ENCODE peak calls at places on chromosomes 4 and X, in five cellular contexts. One of them, this sample, is unnamed.

GRCh38 chr4:892780-893179 is 39.3 kb downstream of the GAK start:
- DNase-seq in fibroblast of the aortic adventitia: no peak
- DNase-seq in HFF-Myc: no peak
- DNase-seq in cardiac fibroblast: no peak
- DNase-seq in AG04450: no peak
- DNase-seq in this sample: no peak

GRCh38 chr4:26522478-26522877 is 32.2 kb upstream of the CCKAR start:
- DNase-seq in fibroblast of the aortic adventitia: peak; percentile 73
- DNase-seq in HFF-Myc: no peak
- DNase-seq in cardiac fibroblast: peak; percentile 2
- DNase-seq in AG04450: peak; percentile 3
- DNase-seq in this sample: no peak

GRCh38 chr4:117421706-117422105 is 336.3 kb upstream of the TRAM1L1 start:
- DNase-seq in fibroblast of the aortic adventitia: no peak
- DNase-seq in HFF-Myc: no peak
- DNase-seq in cardiac fibroblast: no peak
- DNase-seq in AG04450: no peak
- DNase-seq in this sample: no peak

GRCh38 chrX:9492901-9493300 is 28.0 kb downstream of the TBL1X start:
- DNase-seq in fibroblast of the aortic adventitia: no peak
- DNase-seq in HFF-Myc: no peak
- DNase-seq in cardiac fibroblast: no peak
- DNase-seq in AG04450: no peak
- DNase-seq in this sample: no peak

GRCh38 chr4:81214518-81215218 is 354 bp downstream of the PRKG2 start:
- DNase-seq in fibroblast of the aortic adventitia: peak; percentile 37
- DNase-seq in HFF-Myc: no peak
- DNase-seq in cardiac fibroblast: peak; percentile 50
- DNase-seq in AG04450: no peak
- DNase-seq in this sample: peak; percentile 65

GRCh38 chr4:76053730-76054129 is 17.9 kb upstream of the CXCL11 start:
- DNase-seq in fibroblast of the aortic adventitia: no peak
- DNase-seq in HFF-Myc: no peak
- DNase-seq in cardiac fibroblast: peak; percentile 8
- DNase-seq in AG04450: no peak
- DNase-seq in this sample: no peak

GRCh38 chrX:11341274-11342256 is 48.4 kb downstream of the AMELX start:
- DNase-seq in fibroblast of the aortic adventitia: peak; percentile 91
- DNase-seq in HFF-Myc: peak; percentile 48
- DNase-seq in cardiac fibroblast: peak; percentile 93
- DNase-seq in AG04450: no peak
- DNase-seq in this sample: no peak

GRCh38 chr4:120922390-120923200 is at the start of gene PRDM5:
- DNase-seq in fibroblast of the aortic adventitia: peak; percentile 65
- DNase-seq in HFF-Myc: no peak
- DNase-seq in cardiac fibroblast: peak; percentile 69
- DNase-seq in AG04450: no peak
- DNase-seq in this sample: peak; percentile 72

GRCh38 chrX:1914606-1915365 is 299.9 kb downstream of the ASMT start:
- DNase-seq in fibroblast of the aortic adventitia: no peak
- DNase-seq in HFF-Myc: no peak
- DNase-seq in cardiac fibroblast: no peak
- DNase-seq in AG04450: no peak
- DNase-seq in this sample: no peak

GRCh38 chrX:141641138-141641537 is 51.6 kb downstream of the SPANXA2 start:
- DNase-seq in fibroblast of the aortic adventitia: no peak
- DNase-seq in HFF-Myc: no peak
- DNase-seq in cardiac fibroblast: no peak
- DNase-seq in AG04450: no peak
- DNase-seq in this sample: no peak

GRCh38 chr4:35463251-35463952 is 780.9 kb downstream of the ARAP2 start:
- DNase-seq in fibroblast of the aortic adventitia: no peak
- DNase-seq in HFF-Myc: no peak
- DNase-seq in cardiac fibroblast: no peak
- DNase-seq in AG04450: no peak
- DNase-seq in this sample: no peak

GRCh38 chr4:184826315-184827266 is 823 bp upstream of the ACSL1 start:
- DNase-seq in fibroblast of the aortic adventitia: no peak
- DNase-seq in HFF-Myc: no peak
- DNase-seq in cardiac fibroblast: peak; percentile 38
- DNase-seq in AG04450: no peak
- DNase-seq in this sample: peak; percentile 46

GRCh38 chr4:163810757-163811156 is 316.3 kb downstream of the TMA16 start:
- DNase-seq in fibroblast of the aortic adventitia: no peak
- DNase-seq in HFF-Myc: no peak
- DNase-seq in cardiac fibroblast: no peak
- DNase-seq in AG04450: no peak
- DNase-seq in this sample: no peak

GRCh38 chr4:139266583-139267257 is 13.3 kb downstream of the MGARP start:
- DNase-seq in fibroblast of the aortic adventitia: peak; percentile 78
- DNase-seq in HFF-Myc: peak; percentile 59
- DNase-seq in cardiac fibroblast: peak; percentile 59
- DNase-seq in AG04450: no peak
- DNase-seq in this sample: peak; percentile 69

DNA sequence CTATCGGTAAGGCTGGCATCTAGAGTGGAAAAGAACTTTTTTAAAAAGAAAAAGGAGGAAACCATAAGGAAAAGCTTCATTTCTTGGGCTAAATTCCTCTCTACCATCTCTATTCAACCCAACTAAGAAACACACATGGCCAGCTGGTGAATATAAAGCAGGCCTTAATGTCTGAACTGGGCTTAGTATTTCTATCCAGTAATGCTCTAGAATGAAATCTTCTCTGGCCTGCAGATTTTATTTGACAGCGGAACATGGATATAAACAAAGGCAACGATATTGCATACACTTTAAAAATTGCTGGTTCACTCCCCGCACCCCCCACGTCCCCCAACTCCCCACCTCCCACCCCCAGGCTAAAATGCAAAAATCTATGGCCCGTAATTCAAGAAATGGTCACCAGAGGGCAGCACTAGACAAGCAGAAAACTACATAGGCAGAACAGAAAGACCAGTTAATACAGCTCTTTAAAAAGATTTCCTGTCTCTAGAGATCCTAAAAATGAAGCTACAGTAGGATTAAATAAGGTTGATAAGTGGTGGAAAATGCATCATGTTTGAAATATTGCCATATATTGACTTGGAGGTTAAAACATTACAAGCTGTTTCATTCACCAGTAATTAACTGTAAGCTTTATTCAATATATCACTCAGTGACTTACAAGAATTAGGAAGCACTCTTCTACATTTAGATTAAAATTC is 155.2 kb upstream of the GALNT7 start:
- DNase-seq in fibroblast of the aortic adventitia: peak; percentile 60
- DNase-seq in HFF-Myc: no peak
- DNase-seq in cardiac fibroblast: peak; percentile 57
- DNase-seq in AG04450: no peak
- DNase-seq in this sample: peak; percentile 74
- TF ChIP-seq CTCF in fibroblast of the aortic adventitia: peak; percentile 70
- TF ChIP-seq CTCF in HFF-Myc: peak; percentile 47
- TF ChIP-seq CTCF in cardiac fibroblast: peak; percentile 67
- TF ChIP-seq CTCF in AG04450: peak; percentile 67
- TF ChIP-seq CTCF in this sample: peak; percentile 67

GRCh38 chr4:54234497-54235205 is 5.6 kb downstream of the PDGFRA start:
- DNase-seq in fibroblast of the aortic adventitia: peak; percentile 42
- DNase-seq in HFF-Myc: no peak
- DNase-seq in cardiac fibroblast: peak; percentile 56
- DNase-seq in AG04450: no peak
- DNase-seq in this sample: no peak
- TF ChIP-seq CTCF in fibroblast of the aortic adventitia: peak; percentile 36
- TF ChIP-seq CTCF in HFF-Myc: no peak
- TF ChIP-seq CTCF in cardiac fibroblast: no peak
- TF ChIP-seq CTCF in AG04450: no peak
- TF ChIP-seq CTCF in this sample: no peak

DNA sequence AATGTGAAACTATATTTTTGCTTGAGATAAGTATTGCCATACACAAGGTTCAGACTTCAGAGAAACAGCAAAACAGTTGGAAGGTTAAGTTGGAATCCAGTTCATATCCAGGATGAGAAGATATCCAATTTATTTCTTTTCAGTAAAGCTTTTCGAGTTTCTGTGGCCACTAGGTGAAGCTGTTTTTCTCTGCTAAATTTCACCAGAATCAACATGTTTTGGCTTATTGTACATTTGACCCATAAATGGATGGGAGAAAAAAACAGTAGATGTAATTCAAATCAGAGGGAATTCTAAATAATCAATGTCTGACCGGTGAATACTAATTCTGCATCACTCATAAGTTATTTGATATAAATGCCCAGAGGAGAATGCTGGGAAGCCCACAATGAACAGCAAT is 9.1 kb upstream of the METTL14 start:
- DNase-seq in fibroblast of the aortic adventitia: peak; percentile 6
- DNase-seq in HFF-Myc: no peak
- DNase-seq in cardiac fibroblast: no peak
- DNase-seq in AG04450: no peak
- DNase-seq in this sample: no peak
- TF ChIP-seq CTCF in fibroblast of the aortic adventitia: peak; percentile 17
- TF ChIP-seq CTCF in HFF-Myc: no peak
- TF ChIP-seq CTCF in cardiac fibroblast: no peak
- TF ChIP-seq CTCF in AG04450: peak; percentile 36
- TF ChIP-seq CTCF in this sample: no peak

DNA sequence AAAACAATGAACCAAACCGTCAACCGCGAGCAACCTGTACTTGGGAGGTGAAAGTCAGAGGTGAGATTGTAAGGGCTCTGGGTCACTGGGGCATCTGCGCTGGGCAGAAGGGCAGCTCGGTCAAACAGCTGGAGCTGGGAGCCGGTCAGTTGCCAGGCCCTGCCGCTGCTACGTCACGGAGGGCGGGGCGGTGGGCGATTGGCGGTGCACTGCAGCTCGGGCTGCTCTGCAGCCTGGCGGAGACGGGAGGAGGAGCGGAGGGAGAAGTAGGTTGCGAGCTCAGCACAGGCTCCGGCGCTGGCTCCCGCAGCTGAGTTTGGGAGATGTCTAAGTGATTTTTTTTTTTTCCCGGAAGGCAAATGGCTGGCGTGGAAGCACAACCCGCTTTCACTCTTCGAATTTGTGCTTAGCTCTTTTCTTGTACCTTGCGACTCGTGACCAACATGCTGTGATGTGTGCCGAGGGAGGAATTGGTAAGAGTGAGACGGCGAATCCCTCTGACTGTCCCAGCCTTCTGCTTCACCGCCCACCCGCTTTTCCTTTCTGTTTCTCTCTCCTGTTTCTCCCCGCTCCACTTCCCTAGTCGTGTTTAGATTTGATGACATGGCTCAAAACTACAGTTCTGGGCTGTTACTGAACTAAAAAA is at the start of gene ATP10D:
- DNase-seq in fibroblast of the aortic adventitia: peak; percentile 91
- DNase-seq in HFF-Myc: peak; percentile 52
- DNase-seq in cardiac fibroblast: peak; percentile 95
- DNase-seq in AG04450: peak; percentile 79
- DNase-seq in this sample: peak; percentile 96
- TF ChIP-seq CTCF in fibroblast of the aortic adventitia: peak; percentile 46
- TF ChIP-seq CTCF in HFF-Myc: no peak
- TF ChIP-seq CTCF in cardiac fibroblast: peak; percentile 16
- TF ChIP-seq CTCF in AG04450: peak; percentile 33
- TF ChIP-seq CTCF in this sample: no peak

GRCh38 chr4:111808174-111808573 is 337.1 kb upstream of the FAM241A start:
- DNase-seq in fibroblast of the aortic adventitia: no peak
- DNase-seq in HFF-Myc: no peak
- DNase-seq in cardiac fibroblast: no peak
- DNase-seq in AG04450: no peak
- DNase-seq in this sample: no peak

GRCh38 chr4:111807556-111807955 is 337.7 kb upstream of the FAM241A start:
- DNase-seq in fibroblast of the aortic adventitia: no peak
- DNase-seq in HFF-Myc: no peak
- DNase-seq in cardiac fibroblast: no peak
- DNase-seq in AG04450: no peak
- DNase-seq in this sample: no peak

GRCh38 chr4:111802191-111802590 is 343.1 kb upstream of the FAM241A start:
- DNase-seq in fibroblast of the aortic adventitia: no peak
- DNase-seq in HFF-Myc: no peak
- DNase-seq in cardiac fibroblast: no peak
- DNase-seq in AG04450: no peak
- DNase-seq in this sample: no peak

GRCh38 chr4:111811661-111812060 is 333.6 kb upstream of the FAM241A start:
- DNase-seq in fibroblast of the aortic adventitia: no peak
- DNase-seq in HFF-Myc: no peak
- DNase-seq in cardiac fibroblast: no peak
- DNase-seq in AG04450: no peak
- DNase-seq in this sample: no peak

GRCh38 chr4:111806331-111806730 is 338.9 kb upstream of the FAM241A start:
- DNase-seq in fibroblast of the aortic adventitia: no peak
- DNase-seq in HFF-Myc: no peak
- DNase-seq in cardiac fibroblast: no peak
- DNase-seq in AG04450: no peak
- DNase-seq in this sample: peak; percentile 12
- TF ChIP-seq CTCF in fibroblast of the aortic adventitia: no peak
- TF ChIP-seq CTCF in HFF-Myc: no peak
- TF ChIP-seq CTCF in cardiac fibroblast: no peak
- TF ChIP-seq CTCF in AG04450: no peak
- TF ChIP-seq CTCF in this sample: peak; percentile 21

GRCh38 chrX:103464774-103465117 is 54.5 kb downstream of the RAB40A start:
- DNase-seq in fibroblast of the aortic adventitia: peak; percentile 82
- DNase-seq in HFF-Myc: no peak
- DNase-seq in cardiac fibroblast: peak; percentile 83
- DNase-seq in AG04450: peak; percentile 52
- DNase-seq in this sample: peak; percentile 77

GRCh38 chrX:103461156-103461555 is 58.1 kb downstream of the RAB40A start:
- DNase-seq in fibroblast of the aortic adventitia: no peak
- DNase-seq in HFF-Myc: no peak
- DNase-seq in cardiac fibroblast: no peak
- DNase-seq in AG04450: no peak
- DNase-seq in this sample: no peak

GRCh38 chrX:103467870-103468269 is 51.4 kb downstream of the RAB40A start:
- DNase-seq in fibroblast of the aortic adventitia: no peak
- DNase-seq in HFF-Myc: no peak
- DNase-seq in cardiac fibroblast: no peak
- DNase-seq in AG04450: no peak
- DNase-seq in this sample: no peak

GRCh38 chrX:103467156-103467555 is 52.1 kb downstream of the RAB40A start:
- DNase-seq in fibroblast of the aortic adventitia: peak; percentile 26
- DNase-seq in HFF-Myc: no peak
- DNase-seq in cardiac fibroblast: no peak
- DNase-seq in AG04450: no peak
- DNase-seq in this sample: no peak

DNA sequence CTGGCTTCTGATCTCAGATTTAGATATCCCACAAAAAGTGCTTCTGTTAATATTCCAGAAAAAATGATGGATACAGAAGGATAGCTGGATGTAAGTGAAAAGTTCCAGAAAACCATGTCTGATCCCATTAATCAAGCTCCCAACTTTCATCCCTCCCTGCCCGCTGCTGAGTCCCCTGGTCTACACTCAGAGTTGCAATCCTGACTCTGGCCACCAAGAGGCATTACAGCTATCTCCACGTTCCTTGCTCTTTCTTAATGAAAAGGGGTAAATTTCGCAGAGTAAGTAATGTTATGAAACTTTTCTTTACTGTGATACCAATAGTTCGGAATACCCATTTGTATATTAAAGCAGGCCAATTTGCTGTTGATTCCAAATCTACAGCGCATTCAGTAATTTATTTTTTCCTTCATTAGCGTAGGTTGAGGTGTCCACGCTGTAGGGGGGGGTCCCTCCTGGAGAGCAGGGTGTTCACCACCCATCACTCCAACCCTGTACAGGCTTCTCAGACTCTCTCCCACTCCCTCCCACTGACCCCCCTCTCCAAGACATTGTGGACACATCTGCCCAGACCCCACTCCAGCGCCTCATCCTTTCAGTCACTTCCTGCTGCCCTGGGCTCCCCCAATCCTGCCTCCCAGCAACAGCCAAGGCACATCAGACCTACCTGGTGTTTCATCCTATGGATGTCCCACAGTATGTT is 55.1 kb downstream of the RAB40A start:
- DNase-seq in fibroblast of the aortic adventitia: peak; percentile 64
- DNase-seq in HFF-Myc: no peak
- DNase-seq in cardiac fibroblast: peak; percentile 64
- DNase-seq in AG04450: no peak
- DNase-seq in this sample: peak; percentile 38
- TF ChIP-seq CTCF in fibroblast of the aortic adventitia: peak; percentile 70
- TF ChIP-seq CTCF in HFF-Myc: peak; percentile 18
- TF ChIP-seq CTCF in cardiac fibroblast: peak; percentile 52
- TF ChIP-seq CTCF in AG04450: peak; percentile 56
- TF ChIP-seq CTCF in this sample: peak; percentile 11

This sample was measured in nephron progenitor cell.